ENCODE peak calls at places on chromosomes 1 and 21, in ten cellular contexts. Z is brain microvascular endothelial cell; B is right lobe of liver; U is Peyer's patch; F is lung; K is CD8-positive, alpha-beta memory T cell; E is CD8-positive, alpha-beta T cell; N is OCI-LY7; W is CD4-positive, CD25-positive, alpha-beta regulatory T cell; O is epithelial cell of esophagus. H is an unnamed sample.

GRCh38 chr1:228863776-228864175 is 128.5 kb downstream of the RHOU start:
- DNase-seq in Z (no peak), B (no peak), U (no peak), F (no peak), K (no peak), E (no peak), N (no peak), W (no peak), O (no peak), H (no peak)

GRCh38 chr1:178500091-178500770 is 3.5 kb upstream of the CLEC20A start:
- DNase-seq in Z (no peak), B (no peak), U (no peak), F (no peak), K (no peak), E (no peak), N (no peak), W (no peak), O (no peak), H (no peak)

GRCh38 chr1:180675586-180675985 is 43.8 kb downstream of the XPR1 start:
- DNase-seq in Z (no peak), B (no peak), U (no peak), F (no peak), K (no peak), E (no peak), N (no peak), W (no peak), O (peak; percentile 50), H (no peak)

GRCh38 chr1:220217383-220217988 is 54.8 kb downstream of the RAB3GAP2 start:
- DNase-seq in Z (no peak), B (no peak), U (no peak), F (no peak), K (no peak), E (no peak), N (peak; percentile 10), W (no peak), O (peak; percentile 42), H (no peak)

GRCh38 chr1:235866913-235867850 is 476 bp upstream of the LYST start:
- DNase-seq in Z (peak; percentile 89), B (peak; percentile 97), U (peak; percentile 98), F (peak; percentile 96), K (peak; percentile 95), E (peak; percentile 96), N (peak; percentile 96), W (peak; percentile 95), O (peak; percentile 95), H (peak; percentile 98)

GRCh38 chr1:199684686-199685273 is 342.7 kb upstream of the NR5A2 start:
- DNase-seq in Z (peak; percentile 71), B (no peak), U (no peak), F (peak; percentile 34), K (no peak), E (no peak), N (peak; percentile 62), W (no peak), O (peak; percentile 72), H (no peak)

GRCh38 chr1:217524787-217525520 is 105.9 kb downstream of the GPATCH2 start:
- DNase-seq in Z (peak; percentile 24), B (no peak), U (no peak), F (no peak), K (no peak), E (no peak), N (no peak), W (no peak), O (no peak), H (no peak)

GRCh38 chr1:231381729-231382128 is 40.4 kb downstream of the EGLN1 start:
- DNase-seq in Z (no peak), B (no peak), U (no peak), F (no peak), K (no peak), E (no peak), N (no peak), W (no peak), O (peak; percentile 44), H (no peak)

GRCh38 chr1:180130651-180131050 is 24.0 kb upstream of the QSOX1 start:
- DNase-seq in Z (no peak), B (no peak), U (no peak), F (no peak), K (no peak), E (no peak), N (no peak), W (no peak), O (no peak), H (no peak)

GRCh38 chr1:248324468-248324867 is at the start of gene OR2M7:
- DNase-seq in Z (no peak), B (no peak), U (no peak), F (no peak), K (no peak), E (no peak), N (no peak), W (no peak), O (no peak), H (no peak)

GRCh38 chr1:223748405-223748772 is 36.0 kb downstream of the CAPN2 start:
- DNase-seq in Z (no peak), B (peak; percentile 37), U (no peak), F (no peak), K (no peak), E (no peak), N (no peak), W (no peak), O (no peak), H (no peak)
- H3K4me3 ChIP-seq in Z (peak overlapping the region; percentile 47), B (peak overlapping the region; percentile 52), U (peak overlapping the region; percentile 37), F (peak overlapping the region; percentile 29), K (peak overlapping the region; percentile 44), E (peak overlapping the region; percentile 55), N (no peak overlapping the region), W (no peak overlapping the region), O (no peak overlapping the region), H (peak overlapping the region; percentile 46)

GRCh38 chr1:85188530-85188929 is 12.3 kb downstream of the SYDE2 start:
- DNase-seq in Z (peak; percentile 14), B (no peak), U (no peak), F (no peak), K (no peak), E (no peak), N (no peak), W (no peak), O (peak; percentile 50), H (no peak)
- H3K4me3 ChIP-seq in Z (no peak overlapping the region), B (no peak overlapping the region), U (no peak overlapping the region), F (no peak overlapping the region), K (no peak overlapping the region), E (no peak overlapping the region), N (no peak overlapping the region), W (no peak overlapping the region), O (no peak overlapping the region), H (no peak overlapping the region)

GRCh38 chr21:44953628-44954021 is 13.8 kb downstream of the SLX9 start:
- DNase-seq in Z (no peak), B (peak; percentile 17), U (no peak), F (no peak), K (no peak), E (no peak), N (no peak), W (no peak), O (no peak), H (peak; percentile 60)

GRCh38 chr21:44955803-44956175 is 16.0 kb downstream of the SLX9 start:
- DNase-seq in Z (no peak), B (no peak), U (no peak), F (no peak), K (no peak), E (no peak), N (no peak), W (no peak), O (no peak), H (peak; percentile 62)

GRCh38 chr21:44956356-44957046 is 16.7 kb downstream of the SLX9 start:
- DNase-seq in Z (no peak), B (no peak), U (no peak), F (no peak), K (no peak), E (no peak), N (no peak), W (no peak), O (no peak), H (peak; percentile 51)

GRCh38 chr21:44954281-44954771 is 14.5 kb downstream of the SLX9 start:
- DNase-seq in Z (no peak), B (peak; percentile 10), U (no peak), F (no peak), K (no peak), E (no peak), N (no peak), W (no peak), O (no peak), H (peak; percentile 71)

DNA sequence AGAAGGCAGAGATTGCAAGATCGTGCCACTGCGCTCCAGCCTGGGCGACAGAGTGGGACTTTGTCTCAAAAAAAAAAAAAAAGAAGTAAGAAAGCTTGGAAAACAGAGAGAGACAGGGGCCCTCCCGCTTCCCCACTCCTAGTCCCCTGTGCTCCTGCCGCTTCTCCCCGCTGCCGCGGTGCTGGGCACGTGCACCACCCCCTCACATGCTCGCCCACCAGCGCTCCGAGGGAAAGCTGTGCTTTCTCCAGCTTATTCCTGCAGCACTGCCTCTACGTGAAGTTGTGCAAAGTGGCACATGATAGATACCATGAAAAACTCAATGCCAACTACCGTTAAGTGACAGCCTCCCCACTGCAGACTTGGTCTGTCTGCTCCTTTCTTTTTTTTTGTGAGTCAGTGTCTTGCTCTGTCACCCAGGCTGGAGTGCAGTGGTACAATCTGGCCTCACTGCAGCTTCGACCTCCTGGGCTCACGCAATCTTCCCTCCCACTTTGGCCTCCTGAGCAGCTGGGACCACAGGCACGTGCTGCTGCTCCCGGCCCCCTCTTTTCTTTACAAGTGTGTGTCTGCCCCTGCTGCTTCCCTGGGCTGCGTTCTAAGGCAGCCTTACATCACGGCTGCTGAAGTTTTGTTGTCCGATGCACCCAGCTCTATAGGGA is 15.4 kb downstream of the SLX9 start:
- DNase-seq in Z (peak; percentile 63), B (no peak), U (no peak), F (no peak), K (no peak), E (no peak), N (no peak), W (no peak), O (no peak), H (peak; percentile 81)
- H3K4me3 ChIP-seq in Z (no peak overlapping the region), B (no peak overlapping the region), U (no peak overlapping the region), F (no peak overlapping the region), K (no peak overlapping the region), E (no peak overlapping the region), N (no peak overlapping the region), W (no peak overlapping the region), O (no peak overlapping the region), H (no peak overlapping the region)

GRCh38 chr1:160400646-160401486 is 502 bp downstream of the VANGL2 start:
- DNase-seq in Z (no peak), B (no peak), U (no peak), F (no peak), K (no peak), E (no peak), N (peak; percentile 31), W (no peak), O (no peak), H (peak; percentile 75)

GRCh38 chr1:160403244-160403643 is 2.9 kb downstream of the VANGL2 start:
- DNase-seq in Z (no peak), B (no peak), U (no peak), F (no peak), K (no peak), E (no peak), N (no peak), W (no peak), O (no peak), H (no peak)

GRCh38 chr1:160401487-160401805 is 1.1 kb downstream of the VANGL2 start:
- DNase-seq in Z (no peak), B (no peak), U (no peak), F (no peak), K (no peak), E (no peak), N (no peak), W (no peak), O (no peak), H (no peak)

GRCh38 chr1:160404094-160404493 is 3.7 kb downstream of the VANGL2 start:
- DNase-seq in Z (no peak), B (no peak), U (no peak), F (no peak), K (no peak), E (no peak), N (peak; percentile 47), W (no peak), O (no peak), H (no peak)

GRCh38 chr1:160401972-160402795 is 1.8 kb downstream of the VANGL2 start:
- DNase-seq in Z (no peak), B (no peak), U (no peak), F (no peak), K (no peak), E (no peak), N (no peak), W (no peak), O (no peak), H (no peak)
- H3K4me3 ChIP-seq in Z (no peak overlapping the region), B (no peak overlapping the region), U (no peak overlapping the region), F (no peak overlapping the region), K (no peak overlapping the region), E (no peak overlapping the region), N (peak overlapping the region; percentile 70), W (no peak overlapping the region), O (peak overlapping the region; percentile 77), H (peak overlapping the region; percentile 64)

H was measured in kidney.